ENCODE peak calls at places on chromosomes 6 and 20, in eight cellular contexts. One of them, this sample, is unnamed.

GRCh38 chr6:166898910-166899309 is 57.4 kb downstream of the RNASET2 start:
- DNase-seq in CD8-positive, alpha-beta T cell: no peak
- DNase-seq in GM12878: no peak
- DNase-seq in activated gamma-delta T cell treated with Interleukin-2 at 50 U/mL for 16 hours: no peak
- DNase-seq in M059J: no peak
- DNase-seq in fibroblast of gingiva: no peak
- DNase-seq in NCI-H510A: no peak
- DNase-seq in head of caudate nucleus: no peak
- DNase-seq in this sample: no peak

GRCh38 chr6:147711511-147711910 is 203.0 kb downstream of the SAMD5 start:
- DNase-seq in CD8-positive, alpha-beta T cell: no peak
- DNase-seq in GM12878: no peak
- DNase-seq in activated gamma-delta T cell treated with Interleukin-2 at 50 U/mL for 16 hours: no peak
- DNase-seq in M059J: no peak
- DNase-seq in fibroblast of gingiva: peak
- DNase-seq in NCI-H510A: no peak
- DNase-seq in head of caudate nucleus: no peak
- DNase-seq in this sample: no peak

GRCh38 chr6:6694825-6695710 is 106.5 kb downstream of the LY86 start:
- DNase-seq in CD8-positive, alpha-beta T cell: no peak
- DNase-seq in GM12878: no peak
- DNase-seq in activated gamma-delta T cell treated with Interleukin-2 at 50 U/mL for 16 hours: no peak
- DNase-seq in M059J: no peak
- DNase-seq in fibroblast of gingiva: no peak
- DNase-seq in NCI-H510A: no peak
- DNase-seq in head of caudate nucleus: no peak
- DNase-seq in this sample: no peak

GRCh38 chr20:57429579-57430202 is 38.5 kb downstream of the RBM38 start:
- DNase-seq in CD8-positive, alpha-beta T cell: no peak
- DNase-seq in GM12878: no peak
- DNase-seq in activated gamma-delta T cell treated with Interleukin-2 at 50 U/mL for 16 hours: no peak
- DNase-seq in M059J: peak
- DNase-seq in fibroblast of gingiva: no peak
- DNase-seq in NCI-H510A: no peak
- DNase-seq in head of caudate nucleus: no peak
- DNase-seq in this sample: peak

GRCh38 chr6:106913111-106913510 is 61.4 kb downstream of the CD24 start:
- DNase-seq in CD8-positive, alpha-beta T cell: no peak
- DNase-seq in GM12878: no peak
- DNase-seq in activated gamma-delta T cell treated with Interleukin-2 at 50 U/mL for 16 hours: no peak
- DNase-seq in M059J: no peak
- DNase-seq in fibroblast of gingiva: no peak
- DNase-seq in NCI-H510A: no peak
- DNase-seq in head of caudate nucleus: no peak
- DNase-seq in this sample: no peak

GRCh38 chr20:2114990-2115681 is 13.5 kb downstream of the STK35 start:
- DNase-seq in CD8-positive, alpha-beta T cell: no peak
- DNase-seq in GM12878: no peak
- DNase-seq in activated gamma-delta T cell treated with Interleukin-2 at 50 U/mL for 16 hours: no peak
- DNase-seq in M059J: no peak
- DNase-seq in fibroblast of gingiva: no peak
- DNase-seq in NCI-H510A: no peak
- DNase-seq in head of caudate nucleus: no peak
- DNase-seq in this sample: peak

GRCh38 chr6:36971926-36972673 is 13.9 kb downstream of the MTCH1 start:
- DNase-seq in CD8-positive, alpha-beta T cell: no peak
- DNase-seq in GM12878: no peak
- DNase-seq in activated gamma-delta T cell treated with Interleukin-2 at 50 U/mL for 16 hours: no peak
- DNase-seq in M059J: no peak
- DNase-seq in fibroblast of gingiva: no peak
- DNase-seq in NCI-H510A: no peak
- DNase-seq in head of caudate nucleus: no peak
- DNase-seq in this sample: no peak

GRCh38 chr6:32879691-32880090 is 25.7 kb downstream of the PSMB9 start:
- DNase-seq in CD8-positive, alpha-beta T cell: no peak
- DNase-seq in GM12878: no peak
- DNase-seq in activated gamma-delta T cell treated with Interleukin-2 at 50 U/mL for 16 hours: no peak
- DNase-seq in M059J: no peak
- DNase-seq in fibroblast of gingiva: no peak
- DNase-seq in NCI-H510A: no peak
- DNase-seq in head of caudate nucleus: no peak
- DNase-seq in this sample: no peak

GRCh38 chr6:38110407-38111025 is 291.0 kb downstream of the ZFAND3 start:
- DNase-seq in CD8-positive, alpha-beta T cell: no peak
- DNase-seq in GM12878: no peak
- DNase-seq in activated gamma-delta T cell treated with Interleukin-2 at 50 U/mL for 16 hours: no peak
- DNase-seq in M059J: no peak
- DNase-seq in fibroblast of gingiva: no peak
- DNase-seq in NCI-H510A: no peak
- DNase-seq in head of caudate nucleus: peak
- DNase-seq in this sample: peak

GRCh38 chr20:8291873-8292272 is 159.8 kb downstream of the PLCB1 start:
- DNase-seq in CD8-positive, alpha-beta T cell: no peak
- DNase-seq in GM12878: no peak
- DNase-seq in activated gamma-delta T cell treated with Interleukin-2 at 50 U/mL for 16 hours: no peak
- DNase-seq in M059J: no peak
- DNase-seq in fibroblast of gingiva: no peak
- DNase-seq in NCI-H510A: no peak
- DNase-seq in head of caudate nucleus: no peak
- DNase-seq in this sample: no peak

GRCh38 chr20:19817017-19817416 is 59.0 kb downstream of the RIN2 start:
- DNase-seq in CD8-positive, alpha-beta T cell: no peak
- DNase-seq in GM12878: no peak
- DNase-seq in activated gamma-delta T cell treated with Interleukin-2 at 50 U/mL for 16 hours: no peak
- DNase-seq in M059J: peak
- DNase-seq in fibroblast of gingiva: peak
- DNase-seq in NCI-H510A: no peak
- DNase-seq in head of caudate nucleus: no peak
- DNase-seq in this sample: peak

GRCh38 chr20:42986143-42986773 is 203.4 kb downstream of the PTPRT start:
- DNase-seq in CD8-positive, alpha-beta T cell: no peak
- DNase-seq in GM12878: no peak
- DNase-seq in activated gamma-delta T cell treated with Interleukin-2 at 50 U/mL for 16 hours: no peak
- DNase-seq in M059J: no peak
- DNase-seq in fibroblast of gingiva: no peak
- DNase-seq in NCI-H510A: no peak
- DNase-seq in head of caudate nucleus: no peak
- DNase-seq in this sample: no peak

GRCh38 chr20:10720550-10720949 is 46.8 kb upstream of the JAG1 start:
- DNase-seq in CD8-positive, alpha-beta T cell: no peak
- DNase-seq in GM12878: no peak
- DNase-seq in activated gamma-delta T cell treated with Interleukin-2 at 50 U/mL for 16 hours: no peak
- DNase-seq in M059J: no peak
- DNase-seq in fibroblast of gingiva: no peak
- DNase-seq in NCI-H510A: no peak
- DNase-seq in head of caudate nucleus: no peak
- DNase-seq in this sample: no peak

GRCh38 chr20:20685635-20686034 is 26.8 kb downstream of the RALGAPA2 start:
- DNase-seq in CD8-positive, alpha-beta T cell: no peak
- DNase-seq in GM12878: no peak
- DNase-seq in activated gamma-delta T cell treated with Interleukin-2 at 50 U/mL for 16 hours: no peak
- DNase-seq in M059J: no peak
- DNase-seq in fibroblast of gingiva: peak
- DNase-seq in NCI-H510A: no peak
- DNase-seq in head of caudate nucleus: no peak
- DNase-seq in this sample: no peak

GRCh38 chr6:36160147-36160760 is 29.9 kb downstream of the MAPK13 start:
- DNase-seq in CD8-positive, alpha-beta T cell: no peak
- DNase-seq in GM12878: no peak
- DNase-seq in activated gamma-delta T cell treated with Interleukin-2 at 50 U/mL for 16 hours: no peak
- DNase-seq in M059J: peak
- DNase-seq in fibroblast of gingiva: peak
- DNase-seq in NCI-H510A: no peak
- DNase-seq in head of caudate nucleus: no peak
- DNase-seq in this sample: no peak

GRCh38 chr6:170292111-170292777 is 1.4 kb upstream of the DLL1 start:
- DNase-seq in CD8-positive, alpha-beta T cell: no peak
- DNase-seq in GM12878: no peak
- DNase-seq in activated gamma-delta T cell treated with Interleukin-2 at 50 U/mL for 16 hours: no peak
- DNase-seq in M059J: peak
- DNase-seq in fibroblast of gingiva: no peak
- DNase-seq in NCI-H510A: no peak
- DNase-seq in head of caudate nucleus: no peak
- DNase-seq in this sample: no peak

GRCh38 chr20:61760321-61761112 is 305.2 kb downstream of the TAF4 start:
- DNase-seq in CD8-positive, alpha-beta T cell: no peak
- DNase-seq in GM12878: no peak
- DNase-seq in activated gamma-delta T cell treated with Interleukin-2 at 50 U/mL for 16 hours: no peak
- DNase-seq in M059J: no peak
- DNase-seq in fibroblast of gingiva: no peak
- DNase-seq in NCI-H510A: no peak
- DNase-seq in head of caudate nucleus: no peak
- DNase-seq in this sample: no peak

GRCh38 chr6:16450285-16450684 is 211.9 kb downstream of the GMPR start:
- DNase-seq in CD8-positive, alpha-beta T cell: no peak
- DNase-seq in GM12878: no peak
- DNase-seq in activated gamma-delta T cell treated with Interleukin-2 at 50 U/mL for 16 hours: no peak
- DNase-seq in M059J: peak
- DNase-seq in fibroblast of gingiva: peak
- DNase-seq in NCI-H510A: no peak
- DNase-seq in head of caudate nucleus: no peak
- DNase-seq in this sample: no peak

GRCh38 chr6:36627801-36628246 is 33.7 kb downstream of the SRSF3 start:
- DNase-seq in CD8-positive, alpha-beta T cell: no peak
- DNase-seq in GM12878: no peak
- DNase-seq in activated gamma-delta T cell treated with Interleukin-2 at 50 U/mL for 16 hours: no peak
- DNase-seq in M059J: peak
- DNase-seq in fibroblast of gingiva: peak
- DNase-seq in NCI-H510A: no peak
- DNase-seq in head of caudate nucleus: no peak
- DNase-seq in this sample: peak

GRCh38 chr6:95478941-95479340 is 98.4 kb upstream of the MANEA start:
- DNase-seq in CD8-positive, alpha-beta T cell: no peak
- DNase-seq in GM12878: no peak
- DNase-seq in activated gamma-delta T cell treated with Interleukin-2 at 50 U/mL for 16 hours: no peak
- DNase-seq in M059J: no peak
- DNase-seq in fibroblast of gingiva: no peak
- DNase-seq in NCI-H510A: no peak
- DNase-seq in head of caudate nucleus: no peak
- DNase-seq in this sample: no peak

GRCh38 chr6:89581669-89582068 is 56.9 kb downstream of the LYRM2 start:
- DNase-seq in CD8-positive, alpha-beta T cell: no peak
- DNase-seq in GM12878: no peak
- DNase-seq in activated gamma-delta T cell treated with Interleukin-2 at 50 U/mL for 16 hours: no peak
- DNase-seq in M059J: no peak
- DNase-seq in fibroblast of gingiva: no peak
- DNase-seq in NCI-H510A: no peak
- DNase-seq in head of caudate nucleus: no peak
- DNase-seq in this sample: no peak

GRCh38 chr6:160387887-160388286 is 39.7 kb downstream of the SLC22A3 start:
- DNase-seq in CD8-positive, alpha-beta T cell: no peak
- DNase-seq in GM12878: no peak
- DNase-seq in activated gamma-delta T cell treated with Interleukin-2 at 50 U/mL for 16 hours: no peak
- DNase-seq in M059J: no peak
- DNase-seq in fibroblast of gingiva: no peak
- DNase-seq in NCI-H510A: no peak
- DNase-seq in head of caudate nucleus: no peak
- DNase-seq in this sample: no peak

GRCh38 chr6:40661726-40662125 is 74.6 kb upstream of the LRFN2 start:
- DNase-seq in CD8-positive, alpha-beta T cell: no peak
- DNase-seq in GM12878: no peak
- DNase-seq in activated gamma-delta T cell treated with Interleukin-2 at 50 U/mL for 16 hours: no peak
- DNase-seq in M059J: no peak
- DNase-seq in fibroblast of gingiva: no peak
- DNase-seq in NCI-H510A: no peak
- DNase-seq in head of caudate nucleus: no peak
- DNase-seq in this sample: no peak

GRCh38 chr20:58216334-58216733 is 12.1 kb downstream of the ANKRD60 start:
- DNase-seq in CD8-positive, alpha-beta T cell: no peak
- DNase-seq in GM12878: no peak
- DNase-seq in activated gamma-delta T cell treated with Interleukin-2 at 50 U/mL for 16 hours: no peak
- DNase-seq in M059J: no peak
- DNase-seq in fibroblast of gingiva: peak
- DNase-seq in NCI-H510A: no peak
- DNase-seq in head of caudate nucleus: no peak
- DNase-seq in this sample: no peak

GRCh38 chr6:139587469-139587868 is 213.0 kb upstream of the CITED2 start:
- DNase-seq in CD8-positive, alpha-beta T cell: no peak
- DNase-seq in GM12878: no peak
- DNase-seq in activated gamma-delta T cell treated with Interleukin-2 at 50 U/mL for 16 hours: no peak
- DNase-seq in M059J: peak
- DNase-seq in fibroblast of gingiva: peak
- DNase-seq in NCI-H510A: no peak
- DNase-seq in head of caudate nucleus: no peak
- DNase-seq in this sample: no peak

GRCh38 chr6:16413399-16413798 is 175.0 kb downstream of the GMPR start:
- DNase-seq in CD8-positive, alpha-beta T cell: no peak
- DNase-seq in GM12878: no peak
- DNase-seq in activated gamma-delta T cell treated with Interleukin-2 at 50 U/mL for 16 hours: no peak
- DNase-seq in M059J: no peak
- DNase-seq in fibroblast of gingiva: no peak
- DNase-seq in NCI-H510A: no peak
- DNase-seq in head of caudate nucleus: no peak
- DNase-seq in this sample: no peak

GRCh38 chr6:108944707-108945685 is 96.8 kb downstream of the ARMC2 start:
- DNase-seq in CD8-positive, alpha-beta T cell: no peak
- DNase-seq in GM12878: no peak
- DNase-seq in activated gamma-delta T cell treated with Interleukin-2 at 50 U/mL for 16 hours: no peak
- DNase-seq in M059J: peak
- DNase-seq in fibroblast of gingiva: peak
- DNase-seq in NCI-H510A: no peak
- DNase-seq in head of caudate nucleus: no peak
- DNase-seq in this sample: peak

GRCh38 chr20:1855113-1855512 is 40.1 kb upstream of the SIRPA start:
- DNase-seq in CD8-positive, alpha-beta T cell: no peak
- DNase-seq in GM12878: no peak
- DNase-seq in activated gamma-delta T cell treated with Interleukin-2 at 50 U/mL for 16 hours: no peak
- DNase-seq in M059J: no peak
- DNase-seq in fibroblast of gingiva: no peak
- DNase-seq in NCI-H510A: no peak
- DNase-seq in head of caudate nucleus: no peak
- DNase-seq in this sample: no peak

GRCh38 chr6:836276-836853 is 143.4 kb upstream of the EXOC2 start:
- DNase-seq in CD8-positive, alpha-beta T cell: no peak
- DNase-seq in GM12878: no peak
- DNase-seq in activated gamma-delta T cell treated with Interleukin-2 at 50 U/mL for 16 hours: no peak
- DNase-seq in M059J: peak
- DNase-seq in fibroblast of gingiva: no peak
- DNase-seq in NCI-H510A: no peak
- DNase-seq in head of caudate nucleus: no peak
- DNase-seq in this sample: no peak

GRCh38 chr20:57941121-57941522 is 231.3 kb upstream of the PMEPA1 start:
- DNase-seq in CD8-positive, alpha-beta T cell: no peak
- DNase-seq in GM12878: no peak
- DNase-seq in activated gamma-delta T cell treated with Interleukin-2 at 50 U/mL for 16 hours: no peak
- DNase-seq in M059J: no peak
- DNase-seq in fibroblast of gingiva: no peak
- DNase-seq in NCI-H510A: no peak
- DNase-seq in head of caudate nucleus: no peak
- DNase-seq in this sample: no peak

GRCh38 chr6:12286381-12287132 is 3.6 kb upstream of the EDN1 start:
- DNase-seq in CD8-positive, alpha-beta T cell: no peak
- DNase-seq in GM12878: no peak
- DNase-seq in activated gamma-delta T cell treated with Interleukin-2 at 50 U/mL for 16 hours: no peak
- DNase-seq in M059J: peak
- DNase-seq in fibroblast of gingiva: peak
- DNase-seq in NCI-H510A: no peak
- DNase-seq in head of caudate nucleus: no peak
- DNase-seq in this sample: no peak

GRCh38 chr20:59645761-59646171 is 41.4 kb downstream of the PHACTR3 start:
- DNase-seq in CD8-positive, alpha-beta T cell: no peak
- DNase-seq in GM12878: no peak
- DNase-seq in activated gamma-delta T cell treated with Interleukin-2 at 50 U/mL for 16 hours: no peak
- DNase-seq in M059J: no peak
- DNase-seq in fibroblast of gingiva: no peak
- DNase-seq in NCI-H510A: no peak
- DNase-seq in head of caudate nucleus: peak
- DNase-seq in this sample: peak

GRCh38 chr20:44342240-44342639 is 5.4 kb downstream of the R3HDML start:
- DNase-seq in CD8-positive, alpha-beta T cell: no peak
- DNase-seq in GM12878: no peak
- DNase-seq in activated gamma-delta T cell treated with Interleukin-2 at 50 U/mL for 16 hours: no peak
- DNase-seq in M059J: peak
- DNase-seq in fibroblast of gingiva: no peak
- DNase-seq in NCI-H510A: no peak
- DNase-seq in head of caudate nucleus: no peak
- DNase-seq in this sample: peak

GRCh38 chr6:111260570-111261298 is 173.4 kb downstream of the SLC16A10 start:
- DNase-seq in CD8-positive, alpha-beta T cell: no peak
- DNase-seq in GM12878: no peak
- DNase-seq in activated gamma-delta T cell treated with Interleukin-2 at 50 U/mL for 16 hours: no peak
- DNase-seq in M059J: peak
- DNase-seq in fibroblast of gingiva: no peak
- DNase-seq in NCI-H510A: no peak
- DNase-seq in head of caudate nucleus: no peak
- DNase-seq in this sample: no peak